ENCODE peak calls at places on chromosomes 11 and 22, in five cellular contexts. O is HepG2, Q is K562, X is GM12878, B is SK-N-SH. I is an unnamed sample.

GRCh38 chr11:45606514-45607024 is 58.9 kb downstream of the CHST1 start:
- DNase-seq in B (peak), X (no peak), O (no peak), Q (no peak), I (no peak)

GRCh38 chr11:128290106-128290840 is 297.1 kb downstream of the ETS1 start:
- DNase-seq in Q (peak), O (peak), X (peak), B (peak), I (peak)

GRCh38 chr22:25364281-25364680 is 144.8 kb downstream of the CRYBB2 start:
- DNase-seq in X (no peak), O (no peak), B (no peak), Q (no peak), I (no peak)

GRCh38 chr11:116506446-116506845 is 266.3 kb downstream of the BUD13 start:
- DNase-seq in O (no peak), Q (no peak), X (no peak), B (peak), I (no peak)

GRCh38 chr11:100805509-100806199 is 118.6 kb downstream of the ARHGAP42 start:
- DNase-seq in O (no peak), X (no peak), B (no peak), Q (no peak), I (peak)

GRCh38 chr11:120336641-120337132 is 474 bp downstream of the ARHGEF12 start:
- DNase-seq in O (no peak), Q (peak), X (no peak), B (no peak), I (peak)

GRCh38 chr11:94151903-94152677 is 23.4 kb downstream of the PANX1 start:
- DNase-seq in Q (peak), B (peak), X (no peak), O (peak), I (peak)

GRCh38 chr11:65849771-65850216 is 8.2 kb downstream of the CFL1 start:
- DNase-seq in X (no peak), B (peak), Q (peak), O (no peak), I (no peak)

GRCh38 chr11:59801981-59802638 is 8.5 kb downstream of the MRPL16 start:
- DNase-seq in O (no peak), B (peak), Q (no peak), X (no peak), I (peak)

GRCh38 chr11:61794579-61794978 is 1.9 kb downstream of the FEN1 start:
- DNase-seq in B (no peak), O (no peak), X (no peak), Q (no peak), I (no peak)

GRCh38 chr11:72441647-72442267 is 7.4 kb upstream of the CLPB start:
- DNase-seq in X (no peak), Q (no peak), B (no peak), O (no peak), I (peak)

GRCh38 chr11:126431401-126432064 is 76.0 kb downstream of the ST3GAL4 start:
- DNase-seq in Q (no peak), B (no peak), X (no peak), O (peak), I (peak)

GRCh38 chr11:76410771-76411423 is 29.8 kb downstream of the GVQW3 start:
- DNase-seq in Q (no peak), O (no peak), B (no peak), X (no peak), I (no peak)

GRCh38 chr11:124897681-124898680 is at the start of gene ROBO4:
- DNase-seq in X (no peak), Q (no peak), B (peak), O (peak), I (peak)

GRCh38 chr11:93733474-93733873 is 7.8 kb downstream of the TAF1D start:
- DNase-seq in B (no peak), O (no peak), Q (no peak), X (no peak), I (no peak)

GRCh38 chr11:127628463-127628785 is 627.9 kb upstream of the KIRREL3 start:
- DNase-seq in O (no peak), B (no peak), Q (no peak), X (no peak), I (no peak)

GRCh38 chr22:45334068-45334467 is 24.3 kb downstream of the FAM118A start:
- DNase-seq in B (no peak), O (no peak), Q (no peak), X (no peak), I (no peak)

GRCh38 chr11:75760710-75761493 is 7.7 kb upstream of the DGAT2 start:
- DNase-seq in Q (no peak), B (no peak), X (no peak), O (no peak), I (peak)

GRCh38 chr22:35589071-35589735 is 27.9 kb downstream of the MB start:
- DNase-seq in B (no peak), X (no peak), Q (no peak), O (no peak), I (peak)

GRCh38 chr11:4809246-4809645 is 5.1 kb upstream of the OR52R1 start:
- DNase-seq in B (no peak), Q (no peak), O (no peak), X (no peak), I (no peak)

GRCh38 chr11:17612221-17613188 is 65.4 kb downstream of the OTOG start:
- DNase-seq in O (no peak), X (no peak), Q (no peak), B (no peak), I (no peak)

GRCh38 chr11:111477898-111478297 is 34.3 kb downstream of the BTG4 start:
- DNase-seq in O (no peak), B (no peak), Q (no peak), X (no peak), I (no peak)

GRCh38 chr11:28514391-28514790 is 406.2 kb downstream of the METTL15 start:
- DNase-seq in Q (no peak), B (no peak), X (no peak), O (no peak), I (peak)

DNA sequence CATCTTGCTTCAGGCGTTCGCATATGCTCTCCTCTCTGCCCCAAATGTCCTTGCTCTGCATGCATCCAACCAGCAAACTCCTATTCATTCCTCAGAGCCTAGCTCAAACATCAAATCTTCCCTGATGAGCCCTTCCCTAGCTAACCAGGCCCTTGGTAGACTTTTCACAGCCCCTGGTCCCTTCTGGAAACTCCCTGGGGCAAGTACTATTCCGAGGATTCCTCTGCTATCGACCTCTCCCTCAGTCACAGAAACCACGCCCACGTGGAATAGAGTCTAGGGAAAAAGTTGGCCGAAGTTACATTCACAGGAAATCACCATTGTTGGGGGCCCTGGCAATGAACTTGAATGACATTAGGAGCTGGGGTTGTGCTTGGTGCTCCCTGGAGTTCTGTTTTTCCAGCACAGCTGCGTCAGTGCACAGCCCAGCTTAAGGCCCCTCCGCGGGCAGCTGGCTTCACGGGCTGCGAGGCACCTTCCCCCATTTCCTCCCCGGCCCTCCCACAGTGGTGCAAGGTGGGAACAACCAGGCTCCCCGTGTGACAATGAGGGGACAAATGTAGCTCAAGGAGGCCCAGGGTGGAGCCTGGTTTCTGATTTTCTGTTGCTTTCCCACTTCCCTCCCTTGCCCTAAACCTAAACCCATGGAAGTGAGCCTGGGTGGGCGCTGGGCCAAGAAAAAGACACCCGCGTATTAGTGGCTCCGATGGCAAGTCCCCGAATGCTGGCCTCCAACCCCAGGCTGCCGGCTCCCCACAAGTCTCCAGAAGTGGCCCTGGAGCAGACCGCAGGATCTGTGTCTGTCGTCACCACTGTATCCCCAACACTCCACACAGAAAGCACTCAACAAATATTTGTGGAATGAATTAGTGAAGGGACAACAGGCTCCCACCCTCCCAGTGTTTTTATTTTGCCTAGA is 4.3 kb upstream of the ATP5MGL start:
- DNase-seq in B (no peak), Q (no peak), O (no peak), X (no peak), I (no peak)
- H3K4me2 ChIP-seq in B (no peak), Q (no peak), O (peak), X (peak), I (peak)

DNA sequence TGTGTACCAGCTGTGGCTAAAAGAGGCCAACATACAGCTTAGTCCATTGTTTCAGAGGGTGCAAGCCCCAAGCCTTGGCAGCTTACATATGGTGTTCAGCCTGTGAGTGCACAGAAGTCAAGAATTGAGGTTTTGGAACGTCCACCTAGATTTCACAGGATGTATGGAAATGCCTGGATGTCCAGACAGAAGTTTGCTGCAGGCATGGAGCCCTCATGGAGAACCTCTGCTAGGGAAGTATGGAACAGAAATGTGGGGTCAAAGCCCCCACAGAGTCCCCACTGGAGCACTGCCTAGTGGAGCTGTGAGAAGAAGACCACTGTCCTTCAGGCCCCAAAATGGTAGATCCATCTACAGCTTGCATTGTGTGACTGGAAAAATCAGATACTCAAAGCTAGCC is 42.2 kb upstream of the PTH start:
- DNase-seq in X (no peak), Q (no peak), B (no peak), O (no peak), I (no peak)
- TF ChIP-seq MXI1 in X (no peak), Q (no peak), B (no peak), O (no peak), I (no peak)

GRCh38 chr22:19608114-19608494 is 83.9 kb upstream of the CLDN5 start:
- DNase-seq in X (no peak), Q (no peak), B (no peak), O (no peak), I (no peak)

GRCh38 chr22:19606332-19607197 is 82.4 kb upstream of the CLDN5 start:
- DNase-seq in X (no peak), O (no peak), Q (no peak), B (no peak), I (no peak)

GRCh38 chr22:19605508-19606331 is 81.5 kb upstream of the CLDN5 start:
- DNase-seq in B (no peak), Q (peak), O (no peak), X (no peak), I (no peak)

GRCh38 chr22:19604711-19605268 is 80.6 kb upstream of the CLDN5 start:
- DNase-seq in B (no peak), X (no peak), O (peak), Q (peak), I (no peak)

GRCh38 chr22:19607198-19608113 is 83.2 kb upstream of the CLDN5 start:
- DNase-seq in X (no peak), B (no peak), O (no peak), Q (no peak), I (peak)
- H3K4me2 ChIP-seq in X (no peak), B (no peak), O (no peak), Q (no peak), I (no peak)

GRCh38 chr11:15707971-15708370 is 593.2 kb downstream of the INSC start:
- DNase-seq in B (peak), O (no peak), Q (no peak), X (no peak), I (peak)
- TF ChIP-seq MXI1 in B (peak), O (no peak), Q (no peak), X (no peak), I (peak)

GRCh38 chr22:28440517-28441366 is 238.9 kb downstream of the TTC28 start:
- DNase-seq in X (no peak), B (peak), O (no peak), Q (no peak), I (peak)
- H3K4me2 ChIP-seq in X (no peak), B (peak), O (no peak), Q (no peak), I (no peak)

GRCh38 chr11:67646535-67647336 is 3.8 kb downstream of the ACY3 start:
- DNase-seq in Q (no peak), B (no peak), O (no peak), X (peak), I (no peak)
- TF ChIP-seq MXI1 in Q (no peak), B (no peak), O (no peak), X (no peak), I (no peak)

DNA sequence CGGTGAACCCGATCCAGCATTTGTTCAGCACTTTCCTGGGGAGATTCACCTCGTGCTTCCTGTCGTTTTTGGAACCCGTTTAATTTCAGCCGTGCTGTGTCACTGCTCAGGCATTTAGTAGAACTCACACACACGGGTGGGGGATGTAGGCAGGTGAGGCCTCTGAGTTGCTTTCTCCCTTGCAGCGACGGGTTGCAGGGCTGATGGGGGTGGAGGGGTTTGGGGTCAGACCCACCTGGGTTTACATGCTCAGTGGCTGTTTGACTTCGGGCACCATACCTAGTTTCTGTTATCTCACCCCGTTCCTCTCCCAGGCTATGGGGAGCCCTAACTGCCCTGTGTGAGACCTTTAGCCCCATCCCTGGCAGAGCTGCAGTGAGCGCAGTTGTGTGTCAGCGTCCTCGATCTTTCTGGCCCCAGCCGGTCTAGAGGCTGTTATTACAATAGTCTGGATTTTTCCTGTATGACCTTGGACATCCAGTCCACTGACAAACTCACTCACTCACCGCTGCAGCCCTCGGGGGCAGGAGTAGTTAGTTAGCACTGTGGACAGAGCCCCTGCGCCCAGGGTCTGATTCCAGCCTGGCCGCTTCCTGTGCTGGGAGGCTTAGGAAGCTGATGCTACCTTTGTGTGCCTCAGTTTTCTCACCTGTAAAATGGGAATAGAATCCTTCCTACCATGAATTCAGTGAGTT is 2.6 kb downstream of the LRP5 start:
- DNase-seq in Q (peak), X (no peak), B (peak), O (peak), I (peak)
- H3K4me2 ChIP-seq in Q (peak), X (peak), B (peak), O (peak), I (peak)

GRCh38 chr22:20015187-20015625 is 1.4 kb downstream of the ARVCF start:
- DNase-seq in O (no peak), B (no peak), Q (no peak), X (no peak), I (no peak)
- TF ChIP-seq MXI1 in O (no peak), B (no peak), Q (no peak), X (no peak), I (no peak)

GRCh38 chr11:78319453-78319955 is 98.1 kb downstream of the GAB2 start:
- DNase-seq in B (peak), X (no peak), O (no peak), Q (no peak), I (peak)

GRCh38 chr11:78314753-78315152 is 102.9 kb downstream of the GAB2 start:
- DNase-seq in X (no peak), O (no peak), Q (no peak), B (no peak), I (no peak)

GRCh38 chr11:78315724-78316123 is 101.9 kb downstream of the GAB2 start:
- DNase-seq in X (no peak), O (no peak), Q (no peak), B (no peak), I (no peak)

GRCh38 chr11:78318321-78318720 is 99.3 kb downstream of the GAB2 start:
- DNase-seq in Q (no peak), X (no peak), B (peak), O (no peak), I (no peak)

GRCh38 chr11:78318733-78319132 is 98.9 kb downstream of the GAB2 start:
- DNase-seq in B (peak), O (no peak), X (no peak), Q (no peak), I (no peak)
- H3K4me2 ChIP-seq in B (peak), O (no peak), X (no peak), Q (peak), I (no peak)

DNA sequence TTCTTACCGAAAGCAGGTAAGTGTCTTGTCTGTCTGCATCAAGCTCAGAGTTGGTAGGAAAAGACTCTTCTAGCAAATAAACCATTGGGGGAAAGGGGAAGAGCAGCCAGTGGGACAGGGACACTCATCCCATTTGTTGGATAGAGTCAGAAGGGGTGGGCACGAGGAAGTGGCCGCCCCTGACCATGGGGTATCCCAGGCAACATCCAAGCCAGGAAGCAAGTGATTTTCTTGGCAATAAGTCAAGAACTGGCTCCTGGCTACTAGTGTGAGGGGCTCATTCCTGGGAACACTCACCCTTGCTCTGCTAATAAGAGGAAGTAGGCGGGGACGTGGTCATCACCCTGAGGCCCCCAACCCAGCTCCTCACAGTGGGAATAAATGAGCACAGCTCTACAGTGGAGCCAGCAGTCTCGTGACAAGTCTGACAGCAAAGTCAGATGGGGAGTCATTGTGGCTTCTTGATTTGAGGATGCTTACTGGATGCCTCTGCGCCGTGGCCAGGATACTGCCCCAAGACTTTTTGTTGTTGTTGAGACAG is 6.7 kb downstream of the SLC25A18 start:
- DNase-seq in B (no peak), X (no peak), Q (no peak), O (no peak), I (peak)
- TF ChIP-seq MXI1 in B (no peak), X (no peak), Q (no peak), O (no peak), I (no peak)

I was measured in IMR-90.